ENCODE peak calls at places on chromosomes 12 and 14, in eight cellular contexts. One of them, this sample, is unnamed.

GRCh38 chr14:22319526-22320352 is 269.3 kb downstream of the DAD1 start:
- DNase-seq in prostate gland: peak
- DNase-seq in C1 segment of cervical spinal cord: no peak
- DNase-seq in NCI-H69: peak
- DNase-seq in colonic mucosa: peak
- DNase-seq in left ventricle myocardium inferior: no peak
- DNase-seq in mucosa of descending colon: peak
- DNase-seq in head of caudate nucleus: peak
- DNase-seq in this sample: peak

GRCh38 chr12:116102019-116102418 is 175.5 kb downstream of the MED13L start:
- DNase-seq in prostate gland: no peak
- DNase-seq in C1 segment of cervical spinal cord: no peak
- DNase-seq in NCI-H69: peak
- DNase-seq in colonic mucosa: no peak
- DNase-seq in left ventricle myocardium inferior: no peak
- DNase-seq in mucosa of descending colon: no peak
- DNase-seq in head of caudate nucleus: no peak
- DNase-seq in this sample: no peak

GRCh38 chr14:105247715-105248367 is 492 bp upstream of the BTBD6 start:
- DNase-seq in prostate gland: no peak
- DNase-seq in C1 segment of cervical spinal cord: no peak
- DNase-seq in NCI-H69: no peak
- DNase-seq in colonic mucosa: peak
- DNase-seq in left ventricle myocardium inferior: no peak
- DNase-seq in mucosa of descending colon: peak
- DNase-seq in head of caudate nucleus: no peak
- DNase-seq in this sample: no peak

GRCh38 chr14:19878029-19878642 is 3.2 kb downstream of the OR4K2 start:
- DNase-seq in prostate gland: no peak
- DNase-seq in C1 segment of cervical spinal cord: no peak
- DNase-seq in NCI-H69: peak
- DNase-seq in colonic mucosa: no peak
- DNase-seq in left ventricle myocardium inferior: no peak
- DNase-seq in mucosa of descending colon: no peak
- DNase-seq in head of caudate nucleus: no peak
- DNase-seq in this sample: no peak

GRCh38 chr14:91170504-91171121 is 56.7 kb downstream of the DGLUCY start:
- DNase-seq in prostate gland: no peak
- DNase-seq in C1 segment of cervical spinal cord: no peak
- DNase-seq in NCI-H69: no peak
- DNase-seq in colonic mucosa: no peak
- DNase-seq in left ventricle myocardium inferior: peak
- DNase-seq in mucosa of descending colon: no peak
- DNase-seq in head of caudate nucleus: peak
- DNase-seq in this sample: peak

GRCh38 chr12:52139579-52140062 is 52.2 kb downstream of the KRT80 start:
- DNase-seq in prostate gland: no peak
- DNase-seq in C1 segment of cervical spinal cord: no peak
- DNase-seq in NCI-H69: peak
- DNase-seq in colonic mucosa: peak
- DNase-seq in left ventricle myocardium inferior: no peak
- DNase-seq in mucosa of descending colon: peak
- DNase-seq in head of caudate nucleus: peak
- DNase-seq in this sample: peak

GRCh38 chr14:99793213-99794155 is at the start of gene EML1:
- DNase-seq in prostate gland: peak
- DNase-seq in C1 segment of cervical spinal cord: peak
- DNase-seq in NCI-H69: peak
- DNase-seq in colonic mucosa: peak
- DNase-seq in left ventricle myocardium inferior: peak
- DNase-seq in mucosa of descending colon: peak
- DNase-seq in head of caudate nucleus: peak
- DNase-seq in this sample: peak

GRCh38 chr12:52480073-52480472 is 6.5 kb upstream of the KRT6C start:
- DNase-seq in prostate gland: no peak
- DNase-seq in C1 segment of cervical spinal cord: no peak
- DNase-seq in NCI-H69: no peak
- DNase-seq in colonic mucosa: no peak
- DNase-seq in left ventricle myocardium inferior: no peak
- DNase-seq in mucosa of descending colon: no peak
- DNase-seq in head of caudate nucleus: no peak
- DNase-seq in this sample: no peak

GRCh38 chr12:49557917-49558215 is 10.1 kb downstream of the MCRS1 start:
- DNase-seq in prostate gland: no peak
- DNase-seq in C1 segment of cervical spinal cord: no peak
- DNase-seq in NCI-H69: peak
- DNase-seq in colonic mucosa: no peak
- DNase-seq in left ventricle myocardium inferior: no peak
- DNase-seq in mucosa of descending colon: no peak
- DNase-seq in head of caudate nucleus: no peak
- DNase-seq in this sample: no peak

GRCh38 chr14:54803926-54804719 is 98.5 kb downstream of the GCH1 start:
- DNase-seq in prostate gland: no peak
- DNase-seq in C1 segment of cervical spinal cord: no peak
- DNase-seq in NCI-H69: peak
- DNase-seq in colonic mucosa: no peak
- DNase-seq in left ventricle myocardium inferior: no peak
- DNase-seq in mucosa of descending colon: no peak
- DNase-seq in head of caudate nucleus: no peak
- DNase-seq in this sample: no peak

GRCh38 chr12:117339104-117339503 is 22.3 kb downstream of the NOS1 start:
- DNase-seq in prostate gland: no peak
- DNase-seq in C1 segment of cervical spinal cord: no peak
- DNase-seq in NCI-H69: no peak
- DNase-seq in colonic mucosa: no peak
- DNase-seq in left ventricle myocardium inferior: no peak
- DNase-seq in mucosa of descending colon: no peak
- DNase-seq in head of caudate nucleus: no peak
- DNase-seq in this sample: no peak

GRCh38 chr14:69354383-69355154 is 43.5 kb downstream of the ERH start:
- DNase-seq in prostate gland: peak
- DNase-seq in C1 segment of cervical spinal cord: no peak
- DNase-seq in NCI-H69: no peak
- DNase-seq in colonic mucosa: peak
- DNase-seq in left ventricle myocardium inferior: no peak
- DNase-seq in mucosa of descending colon: peak
- DNase-seq in head of caudate nucleus: no peak
- DNase-seq in this sample: no peak

GRCh38 chr14:101925152-101925551 is 39.2 kb upstream of the DYNC1H1 start:
- DNase-seq in prostate gland: no peak
- DNase-seq in C1 segment of cervical spinal cord: no peak
- DNase-seq in NCI-H69: no peak
- DNase-seq in colonic mucosa: no peak
- DNase-seq in left ventricle myocardium inferior: no peak
- DNase-seq in mucosa of descending colon: no peak
- DNase-seq in head of caudate nucleus: no peak
- DNase-seq in this sample: no peak

This sample was measured in body of pancreas.